ENCODE peak calls at places on chromosome 20, in nine cellular contexts. K is HuH-7.5; R is pulmonary artery endothelial cell; V is NCI-H2171 treated with DMSO at 0.1 percent for 48 hours; Q is fibroblast of gingiva; A is tibial nerve; F is stimulated activated CD4-positive, alpha-beta T cell treated with anti-CD3 and anti-CD28 coated beads, TNF-alpha, amount 100 ng/mL, for 1 hour; G is T-helper 2 cell; W is transverse colon. M is an unnamed sample.

GRCh38 chr20:57792386-57793095 is 82.7 kb upstream of the PMEPA1 start:
- DNase-seq in G (no peak), V (no peak), A (no peak), K (no peak), R (no peak), Q (no peak), F (no peak), W (no peak), M (no peak)

GRCh38 chr20:56867128-56867527 is 238.0 kb downstream of the TFAP2C start:
- DNase-seq in A (no peak), K (no peak), G (no peak), W (no peak), R (no peak), V (no peak), Q (no peak), F (no peak), M (no peak)

GRCh38 chr20:7147220-7147601 is 379.7 kb downstream of the BMP2 start:
- DNase-seq in F (no peak), K (peak), R (no peak), G (no peak), W (no peak), A (peak), V (no peak), Q (no peak), M (no peak)

GRCh38 chr20:54013397-54013941 is 56.9 kb downstream of the BCAS1 start:
- DNase-seq in V (peak), W (no peak), F (no peak), A (no peak), R (no peak), G (no peak), Q (no peak), K (no peak), M (no peak)

GRCh38 chr20:3238616-3239025 is 369 bp downstream of the SLC4A11 start:
- DNase-seq in W (peak), G (peak), Q (peak), A (no peak), K (peak), R (no peak), V (peak), F (no peak), M (peak)

GRCh38 chr20:15867899-15868298 is 705.3 kb downstream of the KIF16B start:
- DNase-seq in F (no peak), K (no peak), A (no peak), W (no peak), Q (no peak), G (no peak), R (no peak), V (peak), M (no peak)

GRCh38 chr20:24465168-24465567 is 4.3 kb upstream of the SYNDIG1 start:
- DNase-seq in K (no peak), F (no peak), Q (no peak), A (no peak), R (no peak), G (no peak), V (no peak), W (no peak), M (no peak)

GRCh38 chr20:16505894-16506293 is 67.4 kb downstream of the KIF16B start:
- DNase-seq in A (no peak), F (no peak), R (no peak), W (no peak), K (no peak), G (no peak), Q (no peak), V (no peak), M (no peak)

GRCh38 chr20:46305331-46305972 is 2.8 kb downstream of the CDH22 start:
- DNase-seq in V (peak), F (no peak), Q (no peak), A (no peak), W (no peak), G (no peak), K (no peak), R (no peak), M (no peak)

GRCh38 chr20:41287327-41287726 is 30.2 kb downstream of the ZHX3 start:
- DNase-seq in W (no peak), K (no peak), F (no peak), A (no peak), R (no peak), Q (peak), V (no peak), G (no peak), M (no peak)

GRCh38 chr20:34627458-34627857 is 49.4 kb downstream of the PIGU start:
- DNase-seq in K (no peak), A (no peak), Q (no peak), G (no peak), R (no peak), W (no peak), F (no peak), V (no peak), M (no peak)